ENCODE peak calls at places on chromosomes 16 and 17, in five cellular contexts. J is NCI-H1048; U is neural crest cell; Z is mammary epithelial cell; Y is stimulated activated CD8-positive, alpha-beta memory T cell treated with anti-CD3 and anti-CD28 coated beads, Interleukin-15, amount 100 ng/mL, for 24 hours. B is an unnamed sample.

GRCh38 chr16:10314811-10315210 is 71.0 kb upstream of the ATF7IP2 start:
- DNase-seq in J (no peak), U (no peak), Z (peak; percentile 53), Y (no peak), B (no peak)

GRCh38 chr16:85028638-85029412 is 1.2 kb downstream of the KIAA0513 start:
- DNase-seq in J (no peak), U (no peak), Z (peak; percentile 90), Y (peak; percentile 25), B (no peak)

GRCh38 chr17:7703584-7704574 is 1.1 kb upstream of the EFNB3 start:
- DNase-seq in J (peak; percentile 46), U (no peak), Z (peak; percentile 32), Y (no peak), B (no peak)

GRCh38 chr17:60916043-60916442 is 238.4 kb downstream of the BCAS3 start:
- DNase-seq in J (no peak), U (no peak), Z (no peak), Y (no peak), B (no peak)

GRCh38 chr17:51325471-51325870 is 65.1 kb downstream of the UTP18 start:
- DNase-seq in J (no peak), U (no peak), Z (no peak), Y (no peak), B (no peak)

GRCh38 chr17:46771601-46772012 is 46.9 kb downstream of the WNT3 start:
- DNase-seq in J (no peak), U (no peak), Z (no peak), Y (no peak), B (no peak)

GRCh38 chr17:82752371-82753200 is 721 bp downstream of the TBCD start:
- DNase-seq in J (no peak), U (no peak), Z (peak; percentile 31), Y (no peak), B (no peak)

GRCh38 chr16:11405331-11406176 is 60.3 kb downstream of the RMI2 start:
- DNase-seq in J (peak; percentile 0), U (peak; percentile 43), Z (no peak), Y (peak; percentile 15), B (no peak)

GRCh38 chr16:88349903-88350900 is 32.6 kb upstream of the ZNF469 start:
- DNase-seq in J (no peak), U (no peak), Z (no peak), Y (no peak), B (no peak)

GRCh38 chr17:63124536-63124935 is 158.5 kb downstream of the TANC2 start:
- DNase-seq in J (no peak), U (no peak), Z (no peak), Y (no peak), B (no peak)

GRCh38 chr17:2289878-2290478 is 13.6 kb downstream of the SMG6 start:
- DNase-seq in J (no peak), U (no peak), Z (peak; percentile 6), Y (no peak), B (no peak)

GRCh38 chr17:34201767-34202166 is 53.3 kb upstream of the CCL2 start:
- DNase-seq in J (no peak), U (no peak), Z (no peak), Y (no peak), B (no peak)

GRCh38 chr16:17552351-17552750 is 81.6 kb upstream of the XYLT1 start:
- DNase-seq in J (no peak), U (no peak), Z (peak; percentile 89), Y (no peak), B (no peak)

GRCh38 chr16:81608515-81609209 is 164.1 kb downstream of the CMIP start:
- DNase-seq in J (no peak), U (no peak), Z (peak; percentile 65), Y (no peak), B (no peak)

GRCh38 chr17:82217120-82217529 is 4.5 kb upstream of the CCDC57 start:
- DNase-seq in J (no peak), U (no peak), Z (no peak), Y (no peak), B (peak; percentile 88)

GRCh38 chr17:75517277-75517865 is 1.0 kb downstream of the TSEN54 start:
- DNase-seq in J (no peak), U (no peak), Z (no peak), Y (no peak), B (peak; percentile 64)

GRCh38 chr17:81298325-81298990 is 3.4 kb upstream of the SLC38A10 start:
- DNase-seq in J (no peak), U (no peak), Z (no peak), Y (no peak), B (no peak)

GRCh38 chr17:28219771-28220170 is 99.2 kb upstream of the TMEM97 start:
- DNase-seq in J (no peak), U (no peak), Z (no peak), Y (no peak), B (no peak)

GRCh38 chr17:3506054-3506453 is 30.3 kb downstream of the ASPA start:
- DNase-seq in J (no peak), U (no peak), Z (no peak), Y (no peak), B (no peak)

GRCh38 chr16:67270931-67271338 is 8.4 kb upstream of the PLEKHG4 start:
- DNase-seq in J (no peak), U (no peak), Z (no peak), Y (no peak), B (no peak)

GRCh38 chr17:65243838-65244237 is 106.7 kb downstream of the RGS9 start:
- DNase-seq in J (no peak), U (peak; percentile 26), Z (peak; percentile 33), Y (no peak), B (no peak)

GRCh38 chr16:28524544-28525179 is 14.1 kb downstream of the NUPR1 start:
- DNase-seq in J (no peak), U (no peak), Z (no peak), Y (no peak), B (no peak)

GRCh38 chr17:77186141-77186604 is 45.4 kb downstream of the SEC14L1 start:
- DNase-seq in J (no peak), U (no peak), Z (no peak), Y (no peak), B (no peak)

GRCh38 chr16:57167951-57168350 is 17.9 kb downstream of the PSME3IP1 start:
- DNase-seq in J (no peak), U (no peak), Z (peak; percentile 34), Y (no peak), B (no peak)

B was measured in Right ventricle myocardium inferior.